ENCODE peak calls at places on chromosomes 7 and 10, in five cellular contexts. R, U, N, H and X are unnamed samples.

GRCh38 chr7:1850111-1850975 is 180.3 kb downstream of the ELFN1 start:
- DNase-seq in R (no peak), U (no peak), N (no peak), H (no peak), X (no peak)

GRCh38 chr10:119413738-119414611 is 128.5 kb downstream of the RGS10 start:
- DNase-seq in R (no peak), U (peak), N (no peak), H (no peak), X (no peak)

GRCh38 chr10:113894581-113894980 is 40.1 kb downstream of the NHLRC2 start:
- DNase-seq in R (no peak), U (no peak), N (no peak), H (no peak), X (no peak)

GRCh38 chr7:76230214-76230613 is 28.5 kb downstream of the SRRM3 start:
- DNase-seq in R (no peak), U (no peak), N (no peak), H (no peak), X (no peak)

GRCh38 chr10:75547391-75548298 is 116.2 kb downstream of the LRMDA start:
- DNase-seq in R (no peak), U (peak), N (no peak), H (no peak), X (no peak)

GRCh38 chr10:100983868-100984669 is 3.2 kb downstream of the MRPL43 start:
- DNase-seq in R (no peak), U (no peak), N (no peak), H (no peak), X (no peak)

GRCh38 chr7:117385340-117386124 is 41.8 kb downstream of the ASZ1 start:
- DNase-seq in R (no peak), U (peak), N (no peak), H (no peak), X (no peak)

GRCh38 chr7:100247152-100247757 is 27.5 kb downstream of the PVRIG start:
- DNase-seq in R (no peak), U (peak), N (no peak), H (no peak), X (peak)

GRCh38 chr10:21926358-21926890 is 77.1 kb downstream of the DNAJC1 start:
- DNase-seq in R (no peak), U (no peak), N (no peak), H (no peak), X (no peak)

GRCh38 chr7:99219185-99219767 is 11.4 kb upstream of the KPNA7 start:
- DNase-seq in R (no peak), U (no peak), N (no peak), H (no peak), X (no peak)

GRCh38 chr10:5746197-5746596 is 61.6 kb downstream of the TASOR2 start:
- DNase-seq in R (no peak), U (no peak), N (no peak), H (no peak), X (no peak)

GRCh38 chr10:5748394-5748803 is 63.8 kb downstream of the TASOR2 start:
- DNase-seq in R (no peak), U (no peak), N (no peak), H (no peak), X (no peak)

GRCh38 chr10:5741276-5741675 is 56.6 kb downstream of the TASOR2 start:
- DNase-seq in R (no peak), U (no peak), N (no peak), H (no peak), X (no peak)

GRCh38 chr10:5744849-5745248 is 60.2 kb downstream of the TASOR2 start:
- DNase-seq in R (no peak), U (no peak), N (no peak), H (no peak), X (no peak)

GRCh38 chr10:5743736-5744135 is 59.1 kb downstream of the TASOR2 start:
- DNase-seq in R (no peak), U (no peak), N (no peak), H (no peak), X (no peak)
- TF ChIP-seq CTCF in R (no peak), U (no peak), N (no peak), H (no peak), X (no peak)

GRCh38 chr10:110337906-110338305 is 33.2 kb upstream of the SMNDC1 start:
- DNase-seq in R (no peak), U (peak), N (no peak), H (no peak), X (no peak)

GRCh38 chr10:110337401-110337800 is 32.7 kb upstream of the SMNDC1 start:
- DNase-seq in R (no peak), U (no peak), N (no peak), H (no peak), X (no peak)

GRCh38 chr10:110334061-110334656 is 29.4 kb upstream of the SMNDC1 start:
- DNase-seq in R (no peak), U (no peak), N (no peak), H (no peak), X (no peak)

GRCh38 chr10:110335314-110336064 is 30.8 kb upstream of the SMNDC1 start:
- DNase-seq in R (no peak), U (no peak), N (no peak), H (no peak), X (no peak)

GRCh38 chr10:110336111-110336721 is 31.5 kb upstream of the SMNDC1 start:
- DNase-seq in R (no peak), U (peak), N (no peak), H (no peak), X (no peak)
- TF ChIP-seq CTCF in R (no peak), U (peak), N (no peak), H (peak), X (peak)

GRCh38 chr10:53808677-53809076 is 992.4 kb downstream of the PCDH15 start:
- DNase-seq in R (no peak), U (no peak), N (no peak), H (no peak), X (no peak)
- TF ChIP-seq CTCF in R (no peak), U (no peak), N (no peak), H (no peak), X (no peak)

DNA sequence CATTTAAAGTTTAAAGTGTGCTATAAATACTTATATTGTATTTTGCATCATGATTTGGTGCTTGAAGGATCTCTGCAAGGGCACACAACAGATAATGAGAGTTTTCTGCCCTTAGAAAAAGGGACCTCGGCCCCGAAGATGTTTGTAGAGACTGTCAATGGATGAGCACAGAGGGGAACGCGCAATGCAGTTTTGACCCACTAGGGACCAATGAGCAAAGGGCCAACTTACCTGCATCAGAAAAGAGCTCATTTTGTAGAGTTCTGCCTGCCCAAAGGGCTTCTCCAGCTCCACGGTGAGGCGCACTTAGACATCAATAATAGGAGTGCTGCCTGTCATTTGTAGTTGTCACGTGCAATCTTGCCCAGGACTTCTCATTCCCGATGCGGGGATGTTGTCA is 91.1 kb downstream of the BUB3 start:
- DNase-seq in R (no peak), U (no peak), N (no peak), H (no peak), X (no peak)
- TF ChIP-seq CTCF in R (no peak), U (no peak), N (no peak), H (no peak), X (peak)

GRCh38 chr7:12518920-12519681 is 51.4 kb upstream of the SCIN start:
- DNase-seq in R (no peak), U (no peak), N (no peak), H (peak), X (no peak)
- TF ChIP-seq CTCF in R (no peak), U (peak), N (no peak), H (peak), X (peak)

DNA sequence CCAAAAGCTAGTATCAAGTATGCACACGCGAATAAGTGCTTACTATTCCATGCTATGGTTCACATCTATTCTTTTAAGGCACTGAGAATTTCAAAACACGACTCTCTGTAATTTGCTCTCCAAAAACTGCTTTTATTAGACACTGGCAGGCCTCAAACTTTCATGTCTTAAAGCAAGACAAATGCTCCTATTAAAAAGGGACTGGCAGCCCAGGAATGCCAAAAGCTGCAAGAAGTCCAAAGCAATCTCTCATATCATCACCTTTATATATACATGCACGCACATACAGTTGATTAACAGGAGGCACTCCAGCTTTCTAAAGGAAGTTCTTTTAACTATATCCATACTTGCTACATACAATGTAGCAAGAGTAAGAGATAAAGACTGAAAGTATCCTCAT is 34.8 kb downstream of the UBE2H start:
- DNase-seq in R (no peak), U (no peak), N (no peak), H (no peak), X (no peak)
- TF ChIP-seq CTCF in R (no peak), U (no peak), N (no peak), H (no peak), X (no peak)

DNA sequence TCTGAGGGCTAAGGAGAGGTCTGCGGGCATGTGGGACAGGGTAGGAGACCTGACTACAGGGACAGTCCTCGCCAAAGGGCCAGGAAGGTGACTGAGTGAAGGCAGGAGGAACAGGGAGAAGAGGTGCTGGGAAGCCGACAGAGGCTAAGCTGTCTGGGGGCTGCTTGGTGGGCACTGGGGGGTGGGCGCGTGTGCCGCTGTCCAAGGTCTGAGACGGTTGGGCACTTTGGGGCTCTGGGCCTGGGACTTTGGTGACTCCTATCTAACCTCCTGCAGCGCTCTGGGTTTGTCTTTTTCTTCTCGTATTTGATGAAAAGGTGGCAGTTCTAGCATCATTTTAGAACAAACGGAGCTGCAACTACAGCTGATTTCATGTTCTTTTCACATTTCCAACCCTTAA is 141.5 kb downstream of the C10orf105 start:
- DNase-seq in R (no peak), U (no peak), N (no peak), H (no peak), X (no peak)
- TF ChIP-seq CTCF in R (no peak), U (no peak), N (no peak), H (no peak), X (no peak)

DNA sequence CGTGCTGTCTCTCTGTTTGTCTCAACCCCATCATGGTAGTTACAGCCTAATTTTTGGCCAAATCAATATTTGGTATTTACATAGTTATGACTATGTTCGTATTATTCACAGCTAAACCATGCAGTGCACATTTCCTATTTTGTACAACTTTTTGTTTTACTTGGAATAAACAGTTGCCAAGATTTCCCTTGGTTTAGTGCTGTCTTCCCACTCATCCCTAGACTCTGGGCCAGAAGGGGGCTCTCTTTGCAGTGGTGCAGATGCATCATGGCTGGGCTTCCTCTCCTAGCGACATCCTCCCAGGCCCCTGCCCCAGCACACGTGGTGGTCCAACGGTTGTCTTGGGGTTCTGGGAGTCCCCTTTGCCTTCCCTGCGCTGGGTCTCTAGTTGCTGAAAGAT is 151.6 kb downstream of the PTPN20 start:
- DNase-seq in R (no peak), U (peak), N (no peak), H (no peak), X (no peak)
- TF ChIP-seq CTCF in R (no peak), U (peak), N (no peak), H (peak), X (no peak)